ENCODE peak calls at places on chromosomes 11 and 22, in six cellular contexts. One of them, this sample, is unnamed.

GRCh38 chr22:37316875-37317371 is 34.6 kb downstream of the CYTH4 start:
- DNase-seq in sigmoid colon: peak; percentile 86
- DNase-seq in A549: peak; percentile 84
- DNase-seq in H9: peak; percentile 86
- DNase-seq in colonic mucosa: peak; percentile 78
- DNase-seq in mesothelial cell of epicardium: peak; percentile 53
- DNase-seq in this sample: peak; percentile 59

GRCh38 chr11:60783141-60783484 is 2.0 kb upstream of the MS4A10 start:
- DNase-seq in H9: no peak
- DNase-seq in A549: no peak
- DNase-seq in mesothelial cell of epicardium: no peak
- DNase-seq in sigmoid colon: no peak
- DNase-seq in colonic mucosa: no peak
- DNase-seq in this sample: no peak

GRCh38 chr11:126329644-126330200 is 25.8 kb upstream of the ST3GAL4 start:
- DNase-seq in colonic mucosa: no peak
- DNase-seq in A549: no peak
- DNase-seq in sigmoid colon: no peak
- DNase-seq in H9: no peak
- DNase-seq in mesothelial cell of epicardium: no peak
- DNase-seq in this sample: no peak

GRCh38 chr22:30733081-30733680 is 38.5 kb downstream of the OSBP2 start:
- DNase-seq in A549: no peak
- DNase-seq in sigmoid colon: no peak
- DNase-seq in H9: no peak
- DNase-seq in colonic mucosa: no peak
- DNase-seq in mesothelial cell of epicardium: no peak
- DNase-seq in this sample: no peak

GRCh38 chr11:76609736-76610370 is 60.7 kb downstream of the LRRC32 start:
- DNase-seq in sigmoid colon: no peak
- DNase-seq in mesothelial cell of epicardium: no peak
- DNase-seq in A549: no peak
- DNase-seq in colonic mucosa: no peak
- DNase-seq in H9: no peak
- DNase-seq in this sample: no peak

GRCh38 chr11:72491001-72491400 is 56.7 kb upstream of the CLPB start:
- DNase-seq in H9: no peak
- DNase-seq in A549: no peak
- DNase-seq in mesothelial cell of epicardium: no peak
- DNase-seq in sigmoid colon: no peak
- DNase-seq in colonic mucosa: no peak
- DNase-seq in this sample: no peak

GRCh38 chr22:30336752-30337460 is 10.2 kb upstream of the TBC1D10A start:
- DNase-seq in colonic mucosa: no peak
- DNase-seq in sigmoid colon: no peak
- DNase-seq in A549: no peak
- DNase-seq in H9: no peak
- DNase-seq in mesothelial cell of epicardium: no peak
- DNase-seq in this sample: no peak

GRCh38 chr22:25062378-25063095 is 110.0 kb downstream of the KIAA1671 start:
- DNase-seq in sigmoid colon: no peak
- DNase-seq in mesothelial cell of epicardium: no peak
- DNase-seq in H9: no peak
- DNase-seq in colonic mucosa: no peak
- DNase-seq in A549: no peak
- DNase-seq in this sample: no peak

GRCh38 chr11:2929880-2930704 is 872 bp upstream of the PHLDA2 start:
- DNase-seq in A549: peak; percentile 65
- DNase-seq in sigmoid colon: peak; percentile 70
- DNase-seq in H9: peak; percentile 75
- DNase-seq in mesothelial cell of epicardium: no peak
- DNase-seq in colonic mucosa: peak; percentile 79
- DNase-seq in this sample: no peak

GRCh38 chr22:34160117-34160758 is 240.0 kb upstream of the LARGE1 start:
- DNase-seq in sigmoid colon: no peak
- DNase-seq in mesothelial cell of epicardium: no peak
- DNase-seq in A549: no peak
- DNase-seq in H9: peak; percentile 33
- DNase-seq in colonic mucosa: no peak
- DNase-seq in this sample: no peak

GRCh38 chr11:124086447-124086846 is 28.8 kb upstream of the VWA5A start:
- DNase-seq in mesothelial cell of epicardium: no peak
- DNase-seq in colonic mucosa: no peak
- DNase-seq in sigmoid colon: no peak
- DNase-seq in A549: no peak
- DNase-seq in H9: no peak
- DNase-seq in this sample: no peak

GRCh38 chr11:28338371-28338770 is 230.2 kb downstream of the METTL15 start:
- DNase-seq in mesothelial cell of epicardium: no peak
- DNase-seq in sigmoid colon: no peak
- DNase-seq in H9: no peak
- DNase-seq in colonic mucosa: no peak
- DNase-seq in A549: no peak
- DNase-seq in this sample: no peak

GRCh38 chr11:83087035-83087434 is 15.3 kb upstream of the RAB30 start:
- DNase-seq in H9: no peak
- DNase-seq in sigmoid colon: no peak
- DNase-seq in colonic mucosa: no peak
- DNase-seq in A549: no peak
- DNase-seq in mesothelial cell of epicardium: no peak
- DNase-seq in this sample: no peak

GRCh38 chr22:35480143-35480542 is 60.5 kb upstream of the RASD2 start:
- DNase-seq in colonic mucosa: peak; percentile 65
- DNase-seq in H9: peak; percentile 13
- DNase-seq in A549: no peak
- DNase-seq in sigmoid colon: peak; percentile 96
- DNase-seq in mesothelial cell of epicardium: no peak
- DNase-seq in this sample: no peak

GRCh38 chr22:21796863-21797262 is 61.3 kb upstream of the YPEL1 start:
- DNase-seq in H9: no peak
- DNase-seq in A549: no peak
- DNase-seq in mesothelial cell of epicardium: no peak
- DNase-seq in colonic mucosa: no peak
- DNase-seq in sigmoid colon: no peak
- DNase-seq in this sample: no peak

GRCh38 chr11:33736148-33736809 is at the start of gene CD59:
- DNase-seq in A549: peak; percentile 93
- DNase-seq in colonic mucosa: peak; percentile 98
- DNase-seq in mesothelial cell of epicardium: peak; percentile 96
- DNase-seq in H9: peak; percentile 97
- DNase-seq in sigmoid colon: peak; percentile 98
- DNase-seq in this sample: peak; percentile 82

GRCh38 chr11:18225906-18226305 is 10.7 kb downstream of the SAA4 start:
- DNase-seq in A549: no peak
- DNase-seq in sigmoid colon: no peak
- DNase-seq in mesothelial cell of epicardium: no peak
- DNase-seq in H9: no peak
- DNase-seq in colonic mucosa: no peak
- DNase-seq in this sample: no peak

GRCh38 chr11:111326824-111327223 is 28.5 kb downstream of the POU2AF3 start:
- DNase-seq in colonic mucosa: no peak
- DNase-seq in mesothelial cell of epicardium: no peak
- DNase-seq in H9: no peak
- DNase-seq in A549: no peak
- DNase-seq in sigmoid colon: no peak
- DNase-seq in this sample: no peak

GRCh38 chr11:9003573-9004309 is at the start of gene NRIP3:
- DNase-seq in sigmoid colon: peak; percentile 88
- DNase-seq in A549: peak; percentile 43
- DNase-seq in colonic mucosa: peak; percentile 74
- DNase-seq in mesothelial cell of epicardium: peak; percentile 60
- DNase-seq in H9: peak; percentile 61
- DNase-seq in this sample: peak; percentile 66

GRCh38 chr11:77854838-77855237 is 33.9 kb downstream of the AAMDC start:
- DNase-seq in colonic mucosa: no peak
- DNase-seq in sigmoid colon: no peak
- DNase-seq in A549: no peak
- DNase-seq in mesothelial cell of epicardium: no peak
- DNase-seq in H9: no peak
- DNase-seq in this sample: no peak

GRCh38 chr11:134050541-134051383 is 18.1 kb upstream of the JAM3 start:
- DNase-seq in A549: peak; percentile 55
- DNase-seq in mesothelial cell of epicardium: peak; percentile 62
- DNase-seq in H9: peak; percentile 63
- DNase-seq in sigmoid colon: peak; percentile 88
- DNase-seq in colonic mucosa: peak; percentile 87
- DNase-seq in this sample: peak; percentile 66

GRCh38 chr11:118260353-118260752 is 3.7 kb downstream of the MPZL2 start:
- DNase-seq in mesothelial cell of epicardium: no peak
- DNase-seq in A549: no peak
- DNase-seq in colonic mucosa: peak; percentile 16
- DNase-seq in sigmoid colon: no peak
- DNase-seq in H9: no peak
- DNase-seq in this sample: no peak

GRCh38 chr11:118263109-118263508 is 988 bp downstream of the MPZL2 start:
- DNase-seq in mesothelial cell of epicardium: no peak
- DNase-seq in colonic mucosa: peak; percentile 54
- DNase-seq in A549: no peak
- DNase-seq in sigmoid colon: no peak
- DNase-seq in H9: no peak
- DNase-seq in this sample: no peak

GRCh38 chr11:118259138-118259537 is 5.0 kb downstream of the MPZL2 start:
- DNase-seq in mesothelial cell of epicardium: no peak
- DNase-seq in H9: no peak
- DNase-seq in A549: no peak
- DNase-seq in colonic mucosa: no peak
- DNase-seq in sigmoid colon: no peak
- DNase-seq in this sample: no peak

GRCh38 chr11:118263694-118264567 is at the start of gene MPZL2:
- DNase-seq in colonic mucosa: peak; percentile 90
- DNase-seq in A549: no peak
- DNase-seq in sigmoid colon: no peak
- DNase-seq in mesothelial cell of epicardium: no peak
- DNase-seq in H9: peak; percentile 74
- DNase-seq in this sample: no peak

DNA sequence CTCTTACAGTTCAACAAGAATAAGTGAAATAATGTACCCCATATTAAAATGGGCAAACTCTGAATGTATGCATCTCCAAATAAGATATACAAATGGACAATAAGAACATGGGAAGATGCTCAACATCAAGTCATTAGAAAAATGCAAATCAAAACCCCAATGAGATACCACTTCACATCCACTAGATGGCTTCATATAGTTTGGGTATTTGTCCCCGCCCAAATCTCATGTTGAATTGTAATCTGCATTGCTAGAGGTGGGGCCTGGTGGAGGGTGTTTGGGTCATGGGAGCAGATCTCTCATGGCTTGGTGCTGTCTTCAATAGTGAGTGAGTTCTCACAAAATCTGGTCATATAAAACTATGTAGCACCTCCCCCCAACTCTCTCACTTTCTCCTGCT is 5.7 kb downstream of the MPZL2 start:
- DNase-seq in colonic mucosa: peak; percentile 18
- DNase-seq in A549: no peak
- DNase-seq in mesothelial cell of epicardium: no peak
- DNase-seq in sigmoid colon: no peak
- DNase-seq in H9: no peak
- DNase-seq in this sample: no peak
- TF ChIP-seq CTCF in colonic mucosa: no peak
- TF ChIP-seq CTCF in A549: no peak
- TF ChIP-seq CTCF in mesothelial cell of epicardium: no peak
- TF ChIP-seq CTCF in sigmoid colon: no peak
- TF ChIP-seq CTCF in H9: peak; percentile 54
- TF ChIP-seq CTCF in this sample: no peak

DNA sequence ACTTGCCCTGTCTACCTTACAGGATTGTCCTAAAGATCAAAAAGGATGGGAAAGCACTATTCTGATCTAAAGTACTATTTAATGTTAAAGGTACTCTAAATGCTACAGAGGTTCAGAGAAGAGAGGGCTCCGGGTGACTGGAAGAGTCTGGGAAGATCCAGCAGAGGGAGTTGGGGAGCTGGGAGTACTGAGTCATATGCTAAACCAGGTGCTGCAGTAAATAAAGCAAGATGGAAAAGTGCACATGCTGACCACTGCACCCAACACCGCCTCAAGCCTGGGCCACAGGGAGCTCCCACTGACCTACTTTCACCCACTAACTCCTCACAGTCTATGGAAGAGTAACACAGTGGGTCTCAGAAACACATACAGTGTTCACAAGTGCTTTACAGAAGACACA is 49.3 kb downstream of the WT1 start:
- DNase-seq in A549: peak; percentile 61
- DNase-seq in H9: peak; percentile 66
- DNase-seq in colonic mucosa: peak; percentile 20
- DNase-seq in sigmoid colon: no peak
- DNase-seq in mesothelial cell of epicardium: no peak
- DNase-seq in this sample: no peak
- TF ChIP-seq CTCF in A549: peak; percentile 53
- TF ChIP-seq CTCF in H9: peak; percentile 69
- TF ChIP-seq CTCF in colonic mucosa: no peak
- TF ChIP-seq CTCF in sigmoid colon: no peak
- TF ChIP-seq CTCF in mesothelial cell of epicardium: no peak
- TF ChIP-seq CTCF in this sample: no peak

DNA sequence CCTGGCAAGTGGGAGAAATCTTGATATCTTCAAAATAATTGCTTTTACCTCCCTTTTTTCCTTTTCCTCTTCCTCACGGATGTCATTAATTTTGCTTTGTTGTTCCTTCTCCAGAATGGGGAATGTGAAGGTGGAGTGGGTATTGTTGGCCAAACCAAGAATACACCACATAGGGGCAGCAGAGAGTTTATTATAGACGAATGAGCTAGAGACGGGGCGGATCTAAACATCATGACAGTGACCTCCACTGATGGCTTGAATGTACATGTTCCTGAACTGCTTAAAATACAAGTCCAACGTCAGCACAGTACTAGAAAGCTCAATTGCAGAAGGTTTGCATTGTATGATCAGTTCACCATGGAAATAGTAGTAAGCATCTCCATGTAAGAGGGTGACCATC is 122.3 kb upstream of the SNX19 start:
- DNase-seq in mesothelial cell of epicardium: no peak
- DNase-seq in sigmoid colon: no peak
- DNase-seq in colonic mucosa: no peak
- DNase-seq in A549: no peak
- DNase-seq in H9: no peak
- DNase-seq in this sample: no peak
- TF ChIP-seq CTCF in mesothelial cell of epicardium: no peak
- TF ChIP-seq CTCF in sigmoid colon: no peak
- TF ChIP-seq CTCF in colonic mucosa: no peak
- TF ChIP-seq CTCF in A549: no peak
- TF ChIP-seq CTCF in H9: peak; percentile 68
- TF ChIP-seq CTCF in this sample: no peak

GRCh38 chr11:4098026-4098621 is 3.5 kb downstream of the RRM1 start:
- DNase-seq in H9: no peak
- DNase-seq in A549: no peak
- DNase-seq in colonic mucosa: no peak
- DNase-seq in sigmoid colon: no peak
- DNase-seq in mesothelial cell of epicardium: no peak
- DNase-seq in this sample: no peak

GRCh38 chr11:4092031-4092430 is 2.6 kb upstream of the RRM1 start:
- DNase-seq in H9: no peak
- DNase-seq in A549: no peak
- DNase-seq in colonic mucosa: no peak
- DNase-seq in mesothelial cell of epicardium: no peak
- DNase-seq in sigmoid colon: no peak
- DNase-seq in this sample: no peak

GRCh38 chr11:4093519-4094347 is 866 bp upstream of the RRM1 start:
- DNase-seq in mesothelial cell of epicardium: no peak
- DNase-seq in A549: peak; percentile 21
- DNase-seq in colonic mucosa: peak; percentile 30
- DNase-seq in sigmoid colon: no peak
- DNase-seq in H9: no peak
- DNase-seq in this sample: no peak

GRCh38 chr11:4094348-4095291 is at the start of gene RRM1:
- DNase-seq in sigmoid colon: peak; percentile 98
- DNase-seq in mesothelial cell of epicardium: peak; percentile 87
- DNase-seq in A549: peak; percentile 93
- DNase-seq in H9: peak; percentile 99
- DNase-seq in colonic mucosa: peak; percentile 94
- DNase-seq in this sample: peak; percentile 89

GRCh38 chr11:4095509-4096230 is 1.1 kb downstream of the RRM1 start:
- DNase-seq in H9: no peak
- DNase-seq in colonic mucosa: no peak
- DNase-seq in mesothelial cell of epicardium: no peak
- DNase-seq in A549: peak; percentile 21
- DNase-seq in sigmoid colon: no peak
- DNase-seq in this sample: no peak
- TF ChIP-seq CTCF in H9: no peak
- TF ChIP-seq CTCF in colonic mucosa: no peak
- TF ChIP-seq CTCF in mesothelial cell of epicardium: no peak
- TF ChIP-seq CTCF in A549: no peak
- TF ChIP-seq CTCF in sigmoid colon: no peak
- TF ChIP-seq CTCF in this sample: no peak

This sample was measured in activated B cell treated with CpG ODN at 0.5 μM for 24 hours.